ENCODE peak calls at places on chromosomes 13 and 19, in six cellular contexts. M is suprapubic skin, Y is HepG2, R is stomach, D is upper lobe of left lung, U is sigmoid colon. N is an unnamed sample.

GRCh38 chr13:73248711-73249580 is 190.1 kb downstream of the KLF5 start:
- DNase-seq in M (no peak), Y (no peak), R (peak), D (no peak), U (no peak), N (peak)

GRCh38 chr19:11380653-11381534 is 3.2 kb downstream of the EPOR start:
- DNase-seq in M (peak), Y (peak), R (peak), D (peak), U (peak), N (peak)

GRCh38 chr13:113647351-113648217 is 10.4 kb downstream of the ATP4B start:
- DNase-seq in M (peak), Y (no peak), R (peak), D (peak), U (peak), N (peak)

GRCh38 chr13:97359181-97360057 is 74.5 kb upstream of the RAP2A start:
- DNase-seq in M (no peak), Y (peak), R (peak), D (no peak), U (peak), N (no peak)

GRCh38 chr19:13228561-13228960 is 78.3 kb downstream of the IER2 start:
- DNase-seq in M (no peak), Y (no peak), R (no peak), D (no peak), U (no peak), N (no peak)

GRCh38 chr19:12611361-12611699 is 610 bp downstream of the ZNF791 start:
- DNase-seq in M (peak), Y (peak), R (peak), D (no peak), U (peak), N (peak)

GRCh38 chr19:14432817-14433453 is at the start of gene PKN1:
- DNase-seq in M (no peak), Y (no peak), R (peak), D (peak), U (no peak), N (peak)

GRCh38 chr19:41324921-41325639 is 15.1 kb downstream of the CCDC97 start:
- DNase-seq in M (no peak), Y (peak), R (no peak), D (peak), U (peak), N (peak)

GRCh38 chr13:23506821-23507210 is 63.4 kb upstream of the TNFRSF19 start:
- DNase-seq in M (no peak), Y (no peak), R (no peak), D (no peak), U (no peak), N (no peak)

GRCh38 chr19:46944918-46945628 is 74.6 kb upstream of the NPAS1 start:
- DNase-seq in M (no peak), Y (no peak), R (no peak), D (no peak), U (peak), N (peak)

GRCh38 chr13:23384111-23384510 is 49.4 kb downstream of the SACS start:
- DNase-seq in M (no peak), Y (no peak), R (no peak), D (no peak), U (no peak), N (no peak)

GRCh38 chr19:48274938-48275337 is 5.1 kb downstream of the ZNF114 start:
- DNase-seq in M (peak), Y (no peak), R (no peak), D (no peak), U (no peak), N (no peak)

GRCh38 chr19:47094557-47095517 is 18.7 kb downstream of the ZC3H4 start:
- DNase-seq in M (no peak), Y (peak), R (peak), D (peak), U (no peak), N (no peak)

GRCh38 chr19:45376045-45376724 is 5.8 kb upstream of the ERCC2 start:
- DNase-seq in M (no peak), Y (peak), R (no peak), D (no peak), U (peak), N (no peak)

GRCh38 chr13:81089758-81090157 is 748.8 kb upstream of the SPRY2 start:
- DNase-seq in M (no peak), Y (no peak), R (no peak), D (no peak), U (no peak), N (no peak)

GRCh38 chr19:14774373-14774772 is 4.0 kb downstream of the ADGRE2 start:
- DNase-seq in M (peak), Y (no peak), R (no peak), D (no peak), U (no peak), N (no peak)

GRCh38 chr19:29795882-29796523 is 15.8 kb upstream of the CCNE1 start:
- DNase-seq in M (no peak), Y (no peak), R (no peak), D (no peak), U (no peak), N (no peak)

GRCh38 chr13:83117046-83117445 is 765.2 kb downstream of the SLITRK1 start:
- DNase-seq in M (no peak), Y (no peak), R (no peak), D (no peak), U (no peak), N (no peak)

GRCh38 chr19:11061951-11062350 is 27.3 kb upstream of the LDLR start:
- DNase-seq in M (no peak), Y (no peak), R (no peak), D (no peak), U (peak), N (no peak)

GRCh38 chr19:50173144-50173543 is 10.1 kb upstream of the IZUMO2 start:
- DNase-seq in M (no peak), Y (no peak), R (peak), D (no peak), U (no peak), N (no peak)

GRCh38 chr13:50214514-50214913 is 199.3 kb downstream of the KCNRG start:
- DNase-seq in M (no peak), Y (no peak), R (no peak), D (no peak), U (no peak), N (no peak)

GRCh38 chr13:110340812-110341444 is 33.8 kb downstream of the COL4A2 start:
- DNase-seq in M (no peak), Y (no peak), R (peak), D (no peak), U (peak), N (peak)

GRCh38 chr13:92843549-92843948 is 383.1 kb upstream of the GPC6 start:
- DNase-seq in M (no peak), Y (no peak), R (no peak), D (no peak), U (no peak), N (no peak)

GRCh38 chr13:78785764-78786163 is 126.8 kb upstream of the OBI1 start:
- DNase-seq in M (no peak), Y (no peak), R (no peak), D (no peak), U (no peak), N (no peak)

GRCh38 chr19:14366529-14366928 is 14.7 kb upstream of the ADGRE5 start:
- DNase-seq in M (no peak), Y (peak), R (peak), D (no peak), U (peak), N (no peak)

GRCh38 chr13:70812481-70812880 is 704.2 kb upstream of the KLHL1 start:
- DNase-seq in M (no peak), Y (no peak), R (no peak), D (no peak), U (no peak), N (no peak)

GRCh38 chr19:45311640-45312039 is 11.0 kb downstream of the CKM start:
- DNase-seq in M (no peak), Y (peak), R (no peak), D (peak), U (no peak), N (no peak)

GRCh38 chr13:28653111-28653510 is 5.8 kb upstream of the POMP start:
- DNase-seq in M (no peak), Y (no peak), R (no peak), D (no peak), U (no peak), N (no peak)

GRCh38 chr19:45518469-45518826 is 11.2 kb downstream of the VASP start:
- DNase-seq in M (no peak), Y (no peak), R (peak), D (no peak), U (no peak), N (no peak)

GRCh38 chr13:51419015-51419636 is 33.7 kb downstream of the INTS6 start:
- DNase-seq in M (no peak), Y (no peak), R (no peak), D (no peak), U (no peak), N (no peak)

GRCh38 chr13:74761794-74762193 is 627.6 kb upstream of the KLF12 start:
- DNase-seq in M (no peak), Y (no peak), R (no peak), D (no peak), U (no peak), N (no peak)

GRCh38 chr19:17441241-17442135 is 7.0 kb downstream of the TMEM221 start:
- DNase-seq in M (no peak), Y (peak), R (no peak), D (no peak), U (no peak), N (no peak)

GRCh38 chr19:33697766-33698165 is 76.0 kb downstream of the CHST8 start:
- DNase-seq in M (peak), Y (no peak), R (no peak), D (no peak), U (no peak), N (no peak)

GRCh38 chr19:33698576-33699435 is 77.1 kb downstream of the CHST8 start:
- DNase-seq in M (no peak), Y (no peak), R (no peak), D (peak), U (peak), N (no peak)

GRCh38 chr19:33699754-33700407 is 78.1 kb downstream of the CHST8 start:
- DNase-seq in M (peak), Y (no peak), R (no peak), D (peak), U (peak), N (no peak)

GRCh38 chr19:33702606-33703437 is 81.1 kb downstream of the CHST8 start:
- DNase-seq in M (peak), Y (no peak), R (no peak), D (peak), U (no peak), N (no peak)

DNA sequence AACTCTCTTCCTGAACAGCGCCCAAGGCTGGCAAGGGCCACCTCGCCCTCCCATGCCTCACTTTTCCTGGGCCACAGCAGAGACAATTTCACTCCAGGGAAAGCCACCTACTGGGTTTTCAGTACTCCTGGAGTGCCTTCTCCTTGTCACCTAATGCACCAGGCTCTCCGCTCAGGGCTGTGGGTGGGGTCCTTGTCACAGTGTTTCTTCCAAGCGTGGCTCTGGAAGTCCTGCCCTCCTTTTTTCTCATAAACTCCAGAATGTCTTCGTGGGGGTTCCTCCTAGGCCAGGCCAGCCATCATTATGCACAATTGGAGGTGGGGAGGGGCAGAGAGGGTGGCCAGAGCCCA is 78.6 kb downstream of the CHST8 start:
- DNase-seq in M (peak), Y (no peak), R (no peak), D (no peak), U (no peak), N (no peak)
- TF ChIP-seq EP300 in M (no peak), Y (no peak), R (no peak), D (no peak), U (no peak), N (no peak)

DNA sequence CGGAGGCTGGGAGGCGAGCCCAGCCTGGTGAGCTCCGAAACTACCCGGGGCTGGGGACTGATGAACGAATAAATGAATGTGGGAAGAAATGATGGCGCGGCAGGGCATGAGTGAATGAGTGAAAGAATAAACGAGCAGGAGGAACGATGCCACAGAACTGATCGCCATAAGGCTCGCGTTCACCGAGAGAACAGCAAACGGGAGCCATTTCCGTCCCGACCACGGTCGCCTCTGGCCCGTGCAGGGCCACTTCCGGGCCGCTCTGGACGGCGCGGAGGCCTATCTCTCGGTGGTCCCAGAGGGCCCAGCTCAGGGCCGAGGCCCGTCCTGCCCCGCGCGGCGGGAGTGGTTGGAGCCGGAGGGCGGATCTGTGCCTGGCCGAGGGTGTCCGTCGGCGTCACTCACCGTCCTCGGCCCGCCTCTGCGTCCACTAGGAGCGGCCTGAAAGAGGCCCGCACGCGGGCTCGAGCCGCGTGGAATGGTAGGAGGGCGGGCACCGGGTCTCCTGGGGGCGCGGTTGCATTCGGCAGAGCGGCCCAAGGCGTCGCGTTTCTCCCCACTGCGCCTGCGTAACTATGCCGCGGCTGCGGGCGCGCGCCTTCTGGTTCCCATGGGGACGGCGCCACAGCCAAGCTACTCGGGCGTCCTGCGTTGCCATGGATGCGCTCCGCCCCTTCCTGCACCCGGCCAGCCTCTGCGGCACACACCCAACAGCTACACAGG is at the start of gene ZNF497:
- DNase-seq in M (peak), Y (peak), R (peak), D (peak), U (peak), N (peak)
- TF ChIP-seq EP300 in M (no peak), Y (no peak), R (peak), D (no peak), U (no peak), N (no peak)

GRCh38 chr13:103542648-103543047 is 476.4 kb upstream of the SLC10A2 start:
- DNase-seq in M (no peak), Y (no peak), R (no peak), D (no peak), U (no peak), N (no peak)

GRCh38 chr13:103537616-103538015 is 471.4 kb upstream of the SLC10A2 start:
- DNase-seq in M (no peak), Y (no peak), R (no peak), D (no peak), U (no peak), N (no peak)

GRCh38 chr13:103539721-103540120 is 473.5 kb upstream of the SLC10A2 start:
- DNase-seq in M (no peak), Y (no peak), R (no peak), D (no peak), U (no peak), N (no peak)

GRCh38 chr13:103540394-103540793 is 474.2 kb upstream of the SLC10A2 start:
- DNase-seq in M (no peak), Y (no peak), R (no peak), D (no peak), U (no peak), N (no peak)

DNA sequence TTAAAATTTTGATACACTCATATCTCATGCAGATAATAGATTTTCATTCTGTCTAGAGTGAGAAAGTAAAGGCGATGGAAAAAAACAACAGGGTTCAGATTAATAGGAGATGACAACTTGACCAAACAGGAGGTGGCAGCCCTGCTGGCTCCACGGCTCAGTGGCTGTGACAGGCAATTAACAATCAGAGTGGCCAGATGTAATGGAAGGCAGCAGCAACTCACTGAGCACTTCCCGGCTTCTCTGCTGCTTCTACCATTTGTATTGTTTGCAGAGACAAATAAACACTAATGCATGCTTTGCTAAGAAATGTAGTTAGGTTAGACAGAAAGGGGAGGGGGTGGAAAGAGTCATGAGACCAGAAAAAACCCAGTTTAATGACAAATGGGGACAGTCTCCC is 473.0 kb upstream of the SLC10A2 start:
- DNase-seq in M (no peak), Y (no peak), R (no peak), D (no peak), U (no peak), N (no peak)
- TF ChIP-seq EP300 in M (no peak), Y (no peak), R (no peak), D (no peak), U (no peak), N (no peak)

DNA sequence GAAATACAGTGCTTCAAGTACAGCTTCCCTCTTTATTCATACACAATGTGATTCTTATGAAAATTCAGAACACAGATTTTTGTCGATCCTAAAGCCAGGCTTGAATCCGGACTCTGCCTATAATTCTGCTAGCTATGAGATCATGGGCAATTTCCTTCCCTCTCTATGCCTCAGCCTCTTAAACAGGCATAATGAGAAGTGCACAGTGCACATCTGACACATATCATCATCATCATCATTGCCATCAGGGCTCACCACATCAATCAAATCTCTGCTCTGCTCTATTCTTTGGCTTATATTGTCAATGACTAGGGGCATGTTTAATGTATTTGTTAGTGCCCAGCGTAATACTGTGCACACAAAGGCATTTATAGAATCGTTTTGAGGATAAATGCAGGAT is 269.1 kb downstream of the ABCC4 start:
- DNase-seq in M (no peak), Y (no peak), R (no peak), D (no peak), U (no peak), N (no peak)
- TF ChIP-seq EP300 in M (no peak), Y (no peak), R (no peak), D (no peak), U (no peak), N (no peak)

DNA sequence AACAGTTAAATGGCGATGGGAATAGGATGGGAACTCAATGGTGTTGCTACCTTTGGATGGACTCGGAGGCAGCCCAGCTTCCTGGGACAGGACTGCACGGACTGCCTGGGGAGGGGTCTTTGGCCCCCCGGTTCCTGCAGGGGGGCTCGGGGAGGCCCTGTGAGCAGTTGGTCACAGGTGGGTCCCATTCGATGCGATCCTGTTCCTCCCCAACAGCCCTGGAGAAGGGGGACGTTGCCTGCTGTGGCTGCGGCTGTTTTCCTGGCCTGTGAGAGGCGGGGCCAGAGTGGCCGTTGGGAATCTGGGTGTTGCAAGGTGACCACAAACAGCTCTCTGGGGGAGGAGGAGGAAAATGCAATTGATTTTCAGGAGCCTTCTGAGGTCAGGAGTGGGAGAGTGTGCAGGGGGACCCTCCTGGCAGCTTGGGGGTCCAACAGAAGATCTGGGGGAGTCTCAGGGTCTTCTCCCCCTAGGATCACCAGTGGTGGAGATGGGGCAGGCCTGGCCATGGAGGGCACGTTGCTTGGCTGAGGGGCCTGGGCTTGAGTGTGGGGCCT is 1.9 kb upstream of the PLPPR3 start:
- DNase-seq in M (no peak), Y (no peak), R (no peak), D (no peak), U (no peak), N (no peak)
- TF ChIP-seq EP300 in M (no peak), Y (no peak), R (no peak), D (no peak), U (no peak), N (no peak)

GRCh38 chr19:16259385-16260159 is 61.9 kb downstream of the AP1M1 start:
- DNase-seq in M (no peak), Y (no peak), R (no peak), D (peak), U (no peak), N (no peak)

GRCh38 chr19:16260794-16261161 is 63.1 kb downstream of the AP1M1 start:
- DNase-seq in M (no peak), Y (no peak), R (no peak), D (no peak), U (no peak), N (no peak)

GRCh38 chr19:16257509-16258002 is 59.8 kb downstream of the AP1M1 start:
- DNase-seq in M (no peak), Y (no peak), R (no peak), D (no peak), U (no peak), N (no peak)

GRCh38 chr19:16260160-16260793 is 62.6 kb downstream of the AP1M1 start:
- DNase-seq in M (no peak), Y (no peak), R (no peak), D (no peak), U (no peak), N (no peak)

GRCh38 chr19:16258440-16258903 is 60.8 kb downstream of the AP1M1 start:
- DNase-seq in M (no peak), Y (no peak), R (peak), D (peak), U (peak), N (no peak)
- TF ChIP-seq EP300 in M (peak), Y (no peak), R (peak), D (peak), U (peak), N (no peak)